ENCODE peak calls at places on chromosomes 4 and X, in five cellular contexts. One of them, this sample, is unnamed. For H3K4me1, the result is how much of the 10 kb centered on the place peaks cover.

GRCh38 chrX:110755061-110755460 is 40.6 kb downstream of the CHRDL1 start:
- DNase-seq in ovary: no peak
- DNase-seq in body of pancreas: no peak
- DNase-seq in neural progenitor cell: no peak
- DNase-seq in RWPE2: no peak
- DNase-seq in this sample: no peak

GRCh38 chr4:85968945-85969830 is 390.7 kb downstream of the MAPK10 start:
- DNase-seq in RWPE2: no peak
- DNase-seq in neural progenitor cell: peak
- DNase-seq in body of pancreas: no peak
- DNase-seq in ovary: no peak
- DNase-seq in this sample: no peak

GRCh38 chr4:26248647-26249046 is 72.2 kb upstream of the RBPJ start:
- DNase-seq in RWPE2: no peak
- DNase-seq in neural progenitor cell: no peak
- DNase-seq in body of pancreas: peak
- DNase-seq in ovary: peak
- DNase-seq in this sample: no peak

GRCh38 chr4:11632015-11632414 is 203.3 kb upstream of the HS3ST1 start:
- DNase-seq in neural progenitor cell: no peak
- DNase-seq in RWPE2: no peak
- DNase-seq in body of pancreas: no peak
- DNase-seq in ovary: no peak
- DNase-seq in this sample: no peak

GRCh38 chrX:153900806-153901752 is 3.4 kb upstream of the AVPR2 start:
- DNase-seq in RWPE2: peak
- DNase-seq in neural progenitor cell: peak
- DNase-seq in body of pancreas: peak
- DNase-seq in ovary: no peak
- DNase-seq in this sample: peak

GRCh38 chr4:145878501-145879435 is 59.9 kb downstream of the ZNF827 start:
- DNase-seq in neural progenitor cell: no peak
- DNase-seq in RWPE2: no peak
- DNase-seq in body of pancreas: no peak
- DNase-seq in ovary: no peak
- DNase-seq in this sample: no peak

GRCh38 chr4:179325181-179325580 is 1882.9 kb upstream of the AGA start:
- DNase-seq in RWPE2: no peak
- DNase-seq in neural progenitor cell: no peak
- DNase-seq in ovary: no peak
- DNase-seq in body of pancreas: no peak
- DNase-seq in this sample: no peak

GRCh38 chr4:146640459-146641061 is 1.9 kb downstream of the POU4F2 start:
- DNase-seq in body of pancreas: no peak
- DNase-seq in neural progenitor cell: peak
- DNase-seq in ovary: no peak
- DNase-seq in RWPE2: no peak
- DNase-seq in this sample: no peak

GRCh38 chr4:6031831-6032230 is 13.6 kb upstream of the C4orf50 start:
- DNase-seq in neural progenitor cell: no peak
- DNase-seq in RWPE2: no peak
- DNase-seq in ovary: no peak
- DNase-seq in body of pancreas: no peak
- DNase-seq in this sample: no peak

DNA sequence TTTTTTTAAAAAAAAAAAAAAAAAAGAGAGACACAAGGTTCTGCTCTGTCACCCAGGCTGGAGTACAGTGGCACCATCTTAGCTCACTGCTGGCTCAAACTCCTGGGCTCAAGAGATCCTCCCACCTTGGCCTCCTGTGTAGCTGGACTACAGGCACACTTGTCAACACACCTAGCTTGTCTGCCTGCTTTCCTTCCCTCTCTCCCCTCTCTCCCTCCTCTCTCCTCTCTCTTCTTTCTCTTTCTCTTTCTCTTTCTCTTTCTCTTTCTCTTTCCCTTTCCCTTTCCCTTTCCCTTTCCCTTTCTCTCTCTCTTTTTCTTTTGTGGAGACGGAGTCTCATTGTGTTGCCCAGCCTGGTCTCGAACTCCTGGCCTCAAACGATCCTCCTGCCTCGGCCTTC is 132.1 kb downstream of the DIPK2B start:
- DNase-seq in body of pancreas: no peak
- DNase-seq in ovary: no peak
- DNase-seq in RWPE2: no peak
- DNase-seq in neural progenitor cell: no peak
- DNase-seq in this sample: no peak
- H3K4me3 ChIP-seq in body of pancreas: no peak
- H3K4me3 ChIP-seq in ovary: no peak
- H3K4me3 ChIP-seq in RWPE2: no peak
- H3K4me3 ChIP-seq in neural progenitor cell: no peak
- H3K4me3 ChIP-seq in this sample: no peak

GRCh38 chr4:184284742-184285141 is 67.1 kb upstream of the ENPP6 start:
- DNase-seq in body of pancreas: no peak
- DNase-seq in RWPE2: no peak
- DNase-seq in neural progenitor cell: no peak
- DNase-seq in ovary: no peak
- DNase-seq in this sample: no peak
- H3K4me1 ChIP-seq in body of pancreas: under half
- H3K4me1 ChIP-seq in RWPE2: under half
- H3K4me1 ChIP-seq in neural progenitor cell: under half
- H3K4me1 ChIP-seq in ovary: under half
- H3K4me1 ChIP-seq in this sample: under half

DNA sequence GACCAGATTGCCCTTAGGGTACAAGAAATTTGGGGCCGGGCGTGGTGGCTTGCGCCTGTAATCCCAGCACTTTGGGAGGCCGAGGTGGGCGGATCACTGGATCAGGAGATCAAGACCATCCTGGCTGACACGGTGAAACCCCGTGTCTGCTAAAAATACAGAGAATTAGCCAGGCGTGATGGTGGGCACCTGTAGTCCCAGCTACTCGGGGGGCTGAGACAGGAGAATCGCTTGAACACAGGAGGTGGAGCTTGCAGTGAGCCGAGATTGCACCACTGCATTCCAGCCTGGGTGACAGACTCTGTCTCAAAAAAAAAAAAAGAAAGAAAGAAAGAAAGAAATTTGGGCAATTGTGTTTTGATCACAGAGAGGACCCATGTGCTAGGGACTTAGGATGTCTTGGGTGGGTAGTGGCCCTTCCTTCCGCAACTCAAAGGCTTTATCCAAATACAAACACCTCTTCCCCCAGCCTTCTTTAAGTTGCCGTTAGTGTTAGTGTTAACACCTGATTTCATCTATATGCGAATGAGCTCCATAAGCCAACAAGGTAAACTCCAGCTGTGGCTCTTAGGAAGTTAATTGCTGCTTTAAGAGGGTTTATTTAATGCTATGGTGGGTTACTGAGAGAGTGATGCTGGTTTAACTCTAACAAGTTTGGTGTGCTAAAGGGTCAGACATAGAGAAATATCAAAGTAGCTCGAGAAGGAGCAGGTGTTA is 8.6 kb upstream of the CCDC110 start:
- DNase-seq in RWPE2: no peak
- DNase-seq in ovary: no peak
- DNase-seq in body of pancreas: no peak
- DNase-seq in neural progenitor cell: no peak
- DNase-seq in this sample: no peak
- H3K4me3 ChIP-seq in RWPE2: no peak
- H3K4me3 ChIP-seq in ovary: no peak
- H3K4me3 ChIP-seq in body of pancreas: no peak
- H3K4me3 ChIP-seq in neural progenitor cell: no peak
- H3K4me3 ChIP-seq in this sample: no peak

DNA sequence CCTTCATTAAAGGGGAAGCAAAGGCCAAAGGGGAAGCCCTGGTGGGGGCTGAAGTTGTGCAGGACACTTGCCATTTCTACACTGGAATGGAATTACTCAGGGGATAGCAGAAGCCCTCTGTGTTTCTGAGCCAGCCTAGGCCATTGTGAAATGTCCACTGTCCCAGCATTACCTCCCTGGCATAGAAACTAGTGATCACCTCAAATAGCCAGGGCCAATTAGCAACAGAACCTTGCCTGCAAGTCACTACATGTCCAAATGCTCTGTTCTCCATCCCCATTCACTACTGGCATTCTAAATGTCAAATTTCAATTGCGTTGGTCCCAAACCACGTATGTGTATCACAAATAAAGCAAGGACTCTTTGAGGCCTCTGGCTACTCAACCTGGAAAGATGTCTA is 429.9 kb downstream of the AFF2 start:
- DNase-seq in body of pancreas: no peak
- DNase-seq in ovary: no peak
- DNase-seq in neural progenitor cell: no peak
- DNase-seq in RWPE2: no peak
- DNase-seq in this sample: no peak
- H3K4me1 ChIP-seq in body of pancreas: under half
- H3K4me1 ChIP-seq in ovary: under half
- H3K4me1 ChIP-seq in neural progenitor cell: under half
- H3K4me1 ChIP-seq in RWPE2: under half
- H3K4me1 ChIP-seq in this sample: under half

DNA sequence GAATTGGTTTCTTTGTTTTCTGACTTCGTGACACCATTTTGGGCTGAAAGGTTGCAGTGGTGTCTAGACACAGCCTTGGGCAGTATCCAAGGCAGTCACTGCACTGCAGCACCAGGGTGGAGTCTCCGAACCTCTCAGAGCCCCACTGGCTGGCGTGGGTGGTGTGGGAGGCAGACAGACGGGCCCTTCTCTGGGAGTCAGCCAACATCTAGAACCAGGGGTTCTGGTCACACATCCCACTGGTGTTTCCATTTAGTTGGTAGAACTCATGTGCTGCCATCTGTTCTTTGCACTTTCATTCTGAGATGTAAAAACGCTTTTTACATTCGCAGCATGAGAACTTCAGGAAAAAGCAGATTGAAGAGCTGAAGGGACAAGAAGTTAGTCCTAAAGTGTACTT is 3.6 kb downstream of the UCHL1 start:
- DNase-seq in RWPE2: no peak
- DNase-seq in body of pancreas: no peak
- DNase-seq in ovary: no peak
- DNase-seq in neural progenitor cell: no peak
- DNase-seq in this sample: no peak
- H3K4me3 ChIP-seq in RWPE2: no peak
- H3K4me3 ChIP-seq in body of pancreas: no peak
- H3K4me3 ChIP-seq in ovary: no peak
- H3K4me3 ChIP-seq in neural progenitor cell: no peak
- H3K4me3 ChIP-seq in this sample: no peak

GRCh38 chr4:87105101-87105852 is 115.1 kb downstream of the KLHL8 start:
- DNase-seq in neural progenitor cell: no peak
- DNase-seq in body of pancreas: no peak
- DNase-seq in RWPE2: no peak
- DNase-seq in ovary: no peak
- DNase-seq in this sample: peak
- H3K4me1 ChIP-seq in neural progenitor cell: under half
- H3K4me1 ChIP-seq in body of pancreas: under half
- H3K4me1 ChIP-seq in RWPE2: under half
- H3K4me1 ChIP-seq in ovary: under half
- H3K4me1 ChIP-seq in this sample: half or more

GRCh38 chrX:48575642-48576041 is 1.4 kb downstream of the RBM3 start:
- DNase-seq in RWPE2: no peak
- DNase-seq in neural progenitor cell: no peak
- DNase-seq in ovary: no peak
- DNase-seq in body of pancreas: no peak
- DNase-seq in this sample: no peak
- H3K4me3 ChIP-seq in RWPE2: peak
- H3K4me3 ChIP-seq in neural progenitor cell: peak
- H3K4me3 ChIP-seq in ovary: peak
- H3K4me3 ChIP-seq in body of pancreas: peak
- H3K4me3 ChIP-seq in this sample: peak

GRCh38 chr4:139676913-139677585 is 11.4 kb downstream of the MGST2 start:
- DNase-seq in ovary: no peak
- DNase-seq in RWPE2: no peak
- DNase-seq in neural progenitor cell: no peak
- DNase-seq in body of pancreas: no peak
- DNase-seq in this sample: no peak

GRCh38 chr4:139675651-139676050 is 10.0 kb downstream of the MGST2 start:
- DNase-seq in body of pancreas: no peak
- DNase-seq in RWPE2: no peak
- DNase-seq in neural progenitor cell: no peak
- DNase-seq in ovary: no peak
- DNase-seq in this sample: no peak

GRCh38 chr4:139672732-139673131 is 7.1 kb downstream of the MGST2 start:
- DNase-seq in body of pancreas: no peak
- DNase-seq in RWPE2: no peak
- DNase-seq in neural progenitor cell: no peak
- DNase-seq in ovary: no peak
- DNase-seq in this sample: no peak

GRCh38 chr4:139675156-139675555 is 9.5 kb downstream of the MGST2 start:
- DNase-seq in ovary: no peak
- DNase-seq in body of pancreas: no peak
- DNase-seq in RWPE2: no peak
- DNase-seq in neural progenitor cell: no peak
- DNase-seq in this sample: no peak

DNA sequence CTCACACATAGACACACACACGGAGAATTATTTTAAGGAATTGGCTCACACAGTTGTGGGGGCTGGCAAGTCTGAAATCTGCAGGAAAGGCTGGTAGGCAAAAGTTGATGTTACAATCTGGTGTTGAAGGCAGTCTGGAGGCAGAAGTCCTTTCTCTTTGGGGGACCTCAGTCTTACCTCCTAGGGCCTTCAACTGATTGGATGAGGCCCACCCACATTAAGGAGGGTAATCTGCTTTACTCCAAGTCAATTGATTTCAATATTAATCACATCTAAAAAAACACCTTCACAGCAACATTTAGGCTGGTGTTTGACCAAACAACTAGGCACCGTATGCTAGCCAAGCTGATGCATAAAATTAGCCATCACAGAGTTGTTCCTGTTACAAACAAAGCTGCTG is 10.7 kb downstream of the MGST2 start:
- DNase-seq in body of pancreas: no peak
- DNase-seq in neural progenitor cell: no peak
- DNase-seq in ovary: no peak
- DNase-seq in RWPE2: no peak
- DNase-seq in this sample: no peak
- H3K4me1 ChIP-seq in body of pancreas: under half
- H3K4me1 ChIP-seq in neural progenitor cell: under half
- H3K4me1 ChIP-seq in ovary: under half
- H3K4me1 ChIP-seq in RWPE2: under half
- H3K4me1 ChIP-seq in this sample: under half